ENCODE peak calls at places on chromosomes 6 and 20, in four cellular contexts. H, S, N and R are unnamed samples.

GRCh38 chr20:57329608-57330221 is at the start of gene SPO11:
- DNase-seq in H (no peak), S (peak; percentile 61), N (no peak), R (no peak)

GRCh38 chr20:44714102-44714700 is 968 bp upstream of the CCN5 start:
- DNase-seq in H (no peak), S (no peak), N (no peak), R (no peak)

GRCh38 chr6:117938324-117938995 is 31.4 kb downstream of the SLC35F1 start:
- DNase-seq in H (no peak), S (peak; percentile 37), N (no peak), R (no peak)

GRCh38 chr20:47152078-47152477 is 204.4 kb downstream of the ZMYND8 start:
- DNase-seq in H (no peak), S (no peak), N (no peak), R (no peak)

GRCh38 chr6:7108196-7108963 is 619 bp downstream of the RREB1 start:
- DNase-seq in H (no peak), S (peak; percentile 81), N (peak; percentile 49), R (no peak)

GRCh38 chr6:13163161-13163944 is 165.0 kb downstream of the TBC1D7 start:
- DNase-seq in H (no peak), S (no peak), N (no peak), R (no peak)

GRCh38 chr20:9440891-9441290 is 73.5 kb upstream of the LAMP5 start:
- DNase-seq in H (no peak), S (no peak), N (peak; percentile 17), R (no peak)

GRCh38 chr6:89604662-89605061 is 33.9 kb downstream of the LYRM2 start:
- DNase-seq in H (no peak), S (peak; percentile 42), N (no peak), R (no peak)

GRCh38 chr20:11373391-11373790 is 544.3 kb upstream of the BTBD3 start:
- DNase-seq in H (no peak), S (peak; percentile 54), N (no peak), R (no peak)

GRCh38 chr6:36245572-36246031 is 24.3 kb upstream of the PNPLA1 start:
- DNase-seq in H (no peak), S (no peak), N (no peak), R (no peak)

GRCh38 chr6:107491059-107491609 is 1.2 kb downstream of the SOBP start:
- DNase-seq in H (peak; percentile 84), S (peak; percentile 78), N (peak; percentile 20), R (peak; percentile 27)

GRCh38 chr6:144317736-144318135 is 32.6 kb downstream of the UTRN start:
- DNase-seq in H (no peak), S (no peak), N (peak; percentile 41), R (no peak)

GRCh38 chr6:108779521-108779920 is 68.7 kb upstream of the ARMC2 start:
- DNase-seq in H (no peak), S (no peak), N (no peak), R (no peak)

GRCh38 chr6:16108996-16109658 is 19.8 kb upstream of the MYLIP start:
- DNase-seq in H (no peak), S (peak; percentile 23), N (no peak), R (no peak)

GRCh38 chr6:34484899-34485298 is 19.0 kb downstream of the PACSIN1 start:
- DNase-seq in H (no peak), S (no peak), N (no peak), R (peak; percentile 69)

GRCh38 chr6:108175592-108176279 is 9.9 kb downstream of the NR2E1 start:
- DNase-seq in H (no peak), S (no peak), N (no peak), R (no peak)

GRCh38 chr6:157024745-157025144 is 247.6 kb downstream of the ARID1B start:
- DNase-seq in H (no peak), S (no peak), N (no peak), R (no peak)

GRCh38 chr20:57928181-57928967 is 218.6 kb upstream of the PMEPA1 start:
- DNase-seq in H (no peak), S (no peak), N (no peak), R (no peak)

GRCh38 chr6:164756142-164756541 is 553.3 kb downstream of the C6orf118 start:
- DNase-seq in H (no peak), S (no peak), N (no peak), R (no peak)

GRCh38 chr20:59783020-59784010 is 150.1 kb downstream of the SYCP2 start:
- DNase-seq in H (peak; percentile 79), S (peak; percentile 44), N (peak; percentile 15), R (peak; percentile 82)

GRCh38 chr20:61760321-61761112 is 305.2 kb downstream of the TAF4 start:
- DNase-seq in H (no peak), S (no peak), N (no peak), R (no peak)

GRCh38 chr6:108561742-108562502 is 1.2 kb downstream of the FOXO3 start:
- DNase-seq in H (peak; percentile 89), S (peak; percentile 38), N (peak; percentile 31), R (no peak)

GRCh38 chr20:36298795-36299339 is 7.3 kb upstream of the DLGAP4 start:
- DNase-seq in H (no peak), S (no peak), N (no peak), R (no peak)

GRCh38 chr20:57390604-57391438 is at the start of gene RBM38:
- DNase-seq in H (no peak), S (peak; percentile 89), N (peak; percentile 49), R (peak; percentile 95)

GRCh38 chr6:155126727-155127439 is 131.8 kb downstream of the TIAM2 start:
- DNase-seq in H (no peak), S (no peak), N (peak; percentile 80), R (peak; percentile 36)

GRCh38 chr20:48619126-48620101 is 208.4 kb downstream of the PREX1 start:
- DNase-seq in H (no peak), S (no peak), N (no peak), R (no peak)

GRCh38 chr6:43076928-43077809 is 1.1 kb downstream of the PTK7 start:
- DNase-seq in H (no peak), S (peak; percentile 64), N (peak; percentile 38), R (no peak)

GRCh38 chr6:147855823-147856222 is 347.3 kb downstream of the SAMD5 start:
- DNase-seq in H (no peak), S (no peak), N (peak; percentile 36), R (no peak)

GRCh38 chr6:9116026-9116425 is 680.7 kb upstream of the SLC35B3 start:
- DNase-seq in H (no peak), S (no peak), N (peak; percentile 79), R (no peak)

GRCh38 chr6:36984581-36985383 is 1.2 kb downstream of the MTCH1 start:
- DNase-seq in H (no peak), S (peak; percentile 54), N (peak; percentile 87), R (no peak)

GRCh38 chr6:4776493-4776966 is 326 bp downstream of the CDYL start:
- DNase-seq in H (no peak), S (peak; percentile 79), N (no peak), R (peak; percentile 58)

GRCh38 chr6:7058250-7058923 is 49.4 kb upstream of the RREB1 start:
- DNase-seq in H (peak; percentile 90), S (peak; percentile 34), N (peak; percentile 98), R (no peak)

DNA sequence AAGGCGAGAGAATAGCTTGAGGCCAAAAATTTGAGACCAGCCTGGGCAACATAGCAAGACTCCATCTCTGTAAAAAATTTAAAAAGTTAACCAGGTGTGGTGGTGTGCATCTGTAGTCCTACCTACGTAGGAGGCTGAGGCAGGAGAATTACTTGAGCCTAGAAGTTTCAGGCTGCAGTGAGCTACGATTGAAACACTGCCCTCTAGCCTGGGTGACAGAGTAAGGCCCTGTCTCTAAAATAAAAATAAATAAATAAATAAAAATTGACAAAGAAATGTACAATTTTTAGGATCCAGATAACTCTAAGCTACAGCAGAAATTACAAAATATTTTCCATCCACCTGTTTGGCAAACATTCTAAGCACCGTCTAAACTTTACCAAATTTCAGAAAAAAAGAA is 941.0 kb upstream of the ADGRB3 start:
- DNase-seq in H (no peak), S (no peak), N (no peak), R (no peak)
- TF ChIP-seq CTCF in H (no peak), S (no peak), N (no peak), R (no peak)

GRCh38 chr6:88236961-88237360 is 70.8 kb upstream of the CNR1 start:
- DNase-seq in H (no peak), S (no peak), N (no peak), R (no peak)

GRCh38 chr6:88232753-88233152 is 66.6 kb upstream of the CNR1 start:
- DNase-seq in H (no peak), S (no peak), N (no peak), R (no peak)

GRCh38 chr6:88238901-88239300 is 72.8 kb upstream of the CNR1 start:
- DNase-seq in H (no peak), S (no peak), N (no peak), R (no peak)

GRCh38 chr6:88238065-88238464 is 71.9 kb upstream of the CNR1 start:
- DNase-seq in H (no peak), S (peak; percentile 45), N (no peak), R (peak; percentile 61)
- TF ChIP-seq CTCF in H (no peak), S (no peak), N (no peak), R (peak; percentile 62)

GRCh38 chr20:41357424-41358163 is 9.0 kb downstream of the EMILIN3 start:
- DNase-seq in H (no peak), S (no peak), N (no peak), R (no peak)
- TF ChIP-seq CTCF in H (no peak), S (no peak), N (no peak), R (no peak)

DNA sequence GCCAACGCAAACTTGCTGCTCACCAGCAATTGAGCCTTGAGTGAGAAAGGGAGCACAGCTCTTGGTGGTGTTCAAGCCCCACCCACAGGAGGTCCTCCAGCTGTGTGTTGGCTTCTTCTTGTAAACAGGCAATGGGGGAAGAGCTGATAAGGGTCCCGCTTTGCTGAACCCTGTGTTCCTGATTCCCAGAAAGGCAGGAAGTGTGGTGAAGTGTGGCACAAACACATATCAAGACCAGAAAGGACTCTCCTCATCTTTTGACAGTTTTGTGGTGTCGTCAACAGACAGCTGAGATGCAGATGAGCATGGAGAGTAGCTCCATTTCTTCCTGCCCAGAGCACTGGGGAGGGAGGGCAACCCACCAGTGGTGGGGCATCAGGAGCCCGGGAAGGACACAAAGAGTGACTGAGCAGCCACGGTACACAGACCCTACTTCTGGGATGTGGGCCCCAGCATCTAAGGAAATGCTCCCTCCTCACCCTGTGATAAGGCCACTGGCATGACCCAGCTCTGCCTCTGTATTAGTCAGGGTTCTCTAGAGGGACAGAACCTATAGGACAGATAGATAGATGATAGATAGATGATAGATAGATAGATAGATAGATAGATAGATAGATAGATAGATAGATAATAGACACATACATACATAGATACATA is 188.9 kb upstream of the TAB2 start:
- DNase-seq in H (no peak), S (no peak), N (no peak), R (no peak)
- TF ChIP-seq CTCF in H (no peak), S (no peak), N (no peak), R (no peak)

DNA sequence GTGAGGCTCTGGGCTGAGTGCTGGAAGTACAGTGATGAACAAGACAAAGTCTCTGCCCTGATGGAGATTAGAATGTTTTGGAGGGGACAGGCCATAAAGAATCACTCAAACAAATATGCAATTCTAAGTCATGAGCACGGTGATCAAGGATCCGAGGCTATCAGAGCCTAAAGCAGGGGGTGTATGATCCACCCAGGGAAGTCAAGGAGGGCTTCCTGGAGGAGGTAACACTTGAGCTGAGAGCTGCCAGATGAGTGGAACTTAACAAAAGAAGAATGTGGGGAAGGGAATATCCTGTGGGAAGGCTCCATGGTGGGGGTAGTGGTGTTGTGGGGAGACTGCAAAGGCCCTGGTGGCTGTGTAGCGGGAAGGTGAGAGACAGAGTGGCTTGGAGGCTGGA is 12.2 kb downstream of the BPIFB4 start:
- DNase-seq in H (no peak), S (no peak), N (no peak), R (no peak)
- TF ChIP-seq CTCF in H (no peak), S (no peak), N (no peak), R (no peak)